ENCODE peak calls at places on chromosomes 5 and 9, in six cellular contexts. O is IMR-90, S is neuronal stem cell, P is mesenchymal stem cell, C is trophoblast cell, L is H1. T is an unnamed sample.

GRCh38 chr5:135324160-135324559 is 74.9 kb downstream of the MACROH2A1 start:
- DNase-seq in O (no peak), P (no peak), L (no peak), C (no peak), S (no peak), T (no peak)

GRCh38 chr5:113202904-113203716 is 226.5 kb downstream of the DCP2 start:
- DNase-seq in L (no peak), S (peak), O (peak), P (peak), C (no peak), T (peak)

GRCh38 chr5:52799983-52800393 is 12.3 kb downstream of the ITGA1 start:
- DNase-seq in L (peak), O (peak), P (peak), C (peak), S (peak), T (peak)

GRCh38 chr5:168101352-168101751 is 190.1 kb upstream of the WWC1 start:
- DNase-seq in L (no peak), P (no peak), C (no peak), S (no peak), O (no peak), T (no peak)

GRCh38 chr9:79489241-79490000 is 82.3 kb upstream of the TLE4 start:
- DNase-seq in S (no peak), P (peak), O (peak), C (peak), L (no peak), T (no peak)

GRCh38 chr9:127180457-127181314 is 58.3 kb upstream of the ANGPTL2 start:
- DNase-seq in P (no peak), L (no peak), S (no peak), C (no peak), O (no peak), T (peak)

GRCh38 chr9:5773324-5773999 is 59.5 kb downstream of the ERMP1 start:
- DNase-seq in P (no peak), L (no peak), C (no peak), O (no peak), S (no peak), T (no peak)

GRCh38 chr5:154829589-154830218 is 20.7 kb downstream of the FAXDC2 start:
- DNase-seq in P (no peak), O (peak), S (no peak), C (no peak), L (no peak), T (no peak)

GRCh38 chr5:51326844-51327243 is 56.4 kb upstream of the ISL1 start:
- DNase-seq in P (no peak), L (no peak), C (no peak), S (no peak), O (no peak), T (no peak)

DNA sequence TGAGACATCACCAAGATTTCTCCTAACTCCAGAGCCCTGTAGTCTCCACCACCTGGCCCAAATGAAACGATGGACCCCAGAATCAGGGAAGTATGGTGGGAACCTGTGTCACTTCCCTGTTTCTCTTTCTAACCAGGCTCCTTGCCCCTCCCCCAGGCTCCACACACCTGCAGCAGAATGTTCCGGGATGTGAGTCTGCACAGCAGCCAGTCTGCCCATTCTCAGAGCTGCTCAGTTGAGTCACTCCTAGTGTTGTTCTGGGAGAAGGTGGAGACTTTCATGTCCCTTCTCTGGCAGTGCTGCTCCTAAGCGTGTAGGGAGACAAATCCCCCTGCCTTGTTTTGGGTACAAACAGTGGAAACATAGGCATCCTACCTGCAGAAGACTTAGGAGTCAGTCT is 76.0 kb upstream of the XPA start:
- DNase-seq in O (no peak), P (no peak), S (no peak), C (no peak), L (no peak), T (no peak)
- H4K91ac ChIP-seq in O (no peak), P (no peak), S (no peak), C (no peak), L (no peak), T (no peak)

GRCh38 chr5:110086658-110087388 is 397.1 kb downstream of the MAN2A1 start:
- DNase-seq in S (no peak), C (peak), O (peak), P (peak), L (no peak), T (no peak)
- H4K91ac ChIP-seq in S (no peak), C (no peak), O (no peak), P (no peak), L (no peak), T (no peak)

GRCh38 chr5:37174928-37175327 is 74.2 kb downstream of the CPLANE1 start:
- DNase-seq in O (no peak), L (no peak), C (no peak), P (no peak), S (no peak), T (peak)
- H4K91ac ChIP-seq in O (no peak), L (no peak), C (no peak), P (no peak), S (no peak), T (no peak)

GRCh38 chr9:12643686-12644085 is 49.5 kb upstream of the TYRP1 start:
- DNase-seq in C (no peak), P (peak), L (no peak), S (no peak), O (no peak), T (no peak)
- H4K91ac ChIP-seq in C (no peak), P (no peak), L (no peak), S (no peak), O (no peak), T (no peak)

GRCh38 chr9:40927851-40928802 is 200.4 kb downstream of the FOXD4L6 start:
- DNase-seq in L (peak), C (no peak), O (no peak), S (no peak), P (no peak), T (no peak)
- H4K91ac ChIP-seq in L (no peak), C (no peak), O (no peak), S (no peak), P (no peak), T (no peak)

DNA sequence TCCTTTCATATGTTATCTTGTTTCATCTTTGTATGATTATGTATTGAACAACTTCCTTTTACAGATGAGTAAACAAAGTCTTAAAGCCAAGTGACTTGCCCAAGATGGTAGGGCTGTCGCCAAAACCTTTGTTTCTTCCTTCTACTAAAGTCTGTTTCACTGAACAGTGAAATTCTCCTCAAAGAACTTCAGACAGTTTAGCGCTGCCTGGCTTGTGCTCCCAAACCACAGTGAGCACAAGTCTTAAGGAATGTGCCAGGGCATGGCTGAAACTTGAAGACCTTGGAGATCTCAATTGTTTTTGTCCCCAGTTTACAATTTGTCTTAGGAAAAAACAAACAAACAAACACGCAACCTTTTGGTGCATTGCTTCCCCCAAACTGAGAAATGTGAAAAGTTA is 273.5 kb downstream of the CRB2 start:
- DNase-seq in L (no peak), C (no peak), S (no peak), O (no peak), P (no peak), T (no peak)
- H4K91ac ChIP-seq in L (no peak), C (no peak), S (no peak), O (no peak), P (no peak), T (no peak)

GRCh38 chr9:68747043-68747533 is 42.0 kb downstream of the PIP5K1B start:
- DNase-seq in S (no peak), C (peak), O (no peak), L (no peak), P (no peak), T (no peak)

GRCh38 chr9:68750179-68750685 is 45.2 kb downstream of the PIP5K1B start:
- DNase-seq in O (no peak), L (no peak), C (peak), S (no peak), P (no peak), T (no peak)

GRCh38 chr9:68749135-68749534 is 44.1 kb downstream of the PIP5K1B start:
- DNase-seq in L (no peak), S (no peak), O (no peak), P (no peak), C (no peak), T (no peak)

GRCh38 chr9:68749579-68750159 is 44.6 kb downstream of the PIP5K1B start:
- DNase-seq in C (peak), O (no peak), S (no peak), P (no peak), L (no peak), T (no peak)

DNA sequence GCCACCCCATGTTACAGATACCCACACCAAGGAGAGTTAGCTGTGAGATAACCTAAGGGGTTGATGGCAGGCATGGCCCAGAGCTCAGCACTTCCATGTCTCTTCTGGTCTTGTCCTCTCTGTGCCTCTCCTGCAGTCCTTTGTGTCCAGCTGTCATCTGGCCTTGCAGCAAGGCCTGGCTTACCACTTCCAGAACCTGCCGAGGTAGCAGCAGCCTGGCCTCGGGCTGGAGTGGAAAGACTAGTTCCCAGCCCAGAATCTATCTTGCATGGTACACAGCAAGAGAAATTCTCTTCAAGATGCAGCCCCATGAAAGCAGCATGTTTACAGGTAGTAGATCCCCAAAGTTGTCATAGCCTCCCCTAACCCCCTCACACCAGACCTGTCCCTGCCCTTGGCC is 41.5 kb downstream of the PIP5K1B start:
- DNase-seq in O (no peak), C (peak), S (no peak), P (no peak), L (no peak), T (no peak)
- H4K91ac ChIP-seq in O (no peak), C (peak), S (no peak), P (no peak), L (no peak), T (no peak)

GRCh38 chr9:13898957-13899356 is 415.0 kb downstream of the NFIB start:
- DNase-seq in S (no peak), P (no peak), O (no peak), C (no peak), L (no peak), T (no peak)
- H4K91ac ChIP-seq in S (no peak), P (no peak), O (no peak), C (no peak), L (no peak), T (no peak)

T was measured in H9.